ENCODE peak calls at places on chromosome X, in nine cellular contexts. One of them, this sample, is unnamed. For H3K9me3, the result is how much of the 10 kb centered on the place peaks cover.

GRCh38 chrX:105706041-105706440 is 116.3 kb upstream of the NRK start:
- DNase-seq in lower lobe of right lung: no peak
- DNase-seq in T-helper 17 cell: no peak
- DNase-seq in SK-N-SH: no peak
- DNase-seq in mucosa of descending colon: no peak
- DNase-seq in testis: no peak
- DNase-seq in Caco-2: no peak
- DNase-seq in CD4-positive, CD25-positive, alpha-beta regulatory T cell: no peak
- DNase-seq in uterus: no peak
- DNase-seq in this sample: no peak

GRCh38 chrX:102746134-102746584 is 25.6 kb downstream of the GPRASP3 start:
- DNase-seq in Caco-2: no peak
- DNase-seq in SK-N-SH: peak
- DNase-seq in lower lobe of right lung: peak
- DNase-seq in testis: peak
- DNase-seq in uterus: peak
- DNase-seq in mucosa of descending colon: peak
- DNase-seq in T-helper 17 cell: no peak
- DNase-seq in CD4-positive, CD25-positive, alpha-beta regulatory T cell: no peak
- DNase-seq in this sample: peak

GRCh38 chrX:1477801-1478458 is 25.2 kb upstream of the ASMTL start:
- DNase-seq in mucosa of descending colon: no peak
- DNase-seq in uterus: no peak
- DNase-seq in T-helper 17 cell: no peak
- DNase-seq in SK-N-SH: no peak
- DNase-seq in lower lobe of right lung: no peak
- DNase-seq in CD4-positive, CD25-positive, alpha-beta regulatory T cell: no peak
- DNase-seq in Caco-2: no peak
- DNase-seq in testis: no peak
- DNase-seq in this sample: peak

GRCh38 chrX:11611965-11612364 is 53.8 kb downstream of the ARHGAP6 start:
- DNase-seq in lower lobe of right lung: no peak
- DNase-seq in mucosa of descending colon: no peak
- DNase-seq in Caco-2: no peak
- DNase-seq in SK-N-SH: no peak
- DNase-seq in T-helper 17 cell: no peak
- DNase-seq in CD4-positive, CD25-positive, alpha-beta regulatory T cell: no peak
- DNase-seq in testis: no peak
- DNase-seq in uterus: no peak
- DNase-seq in this sample: no peak

GRCh38 chrX:13090261-13091110 is 46.1 kb upstream of the FAM9C start:
- DNase-seq in mucosa of descending colon: no peak
- DNase-seq in testis: no peak
- DNase-seq in lower lobe of right lung: no peak
- DNase-seq in SK-N-SH: no peak
- DNase-seq in T-helper 17 cell: no peak
- DNase-seq in Caco-2: no peak
- DNase-seq in CD4-positive, CD25-positive, alpha-beta regulatory T cell: peak
- DNase-seq in uterus: no peak
- DNase-seq in this sample: no peak

GRCh38 chrX:122914256-122914655 is 269.8 kb upstream of the GRIA3 start:
- DNase-seq in lower lobe of right lung: no peak
- DNase-seq in mucosa of descending colon: peak
- DNase-seq in uterus: no peak
- DNase-seq in CD4-positive, CD25-positive, alpha-beta regulatory T cell: no peak
- DNase-seq in testis: no peak
- DNase-seq in SK-N-SH: no peak
- DNase-seq in Caco-2: no peak
- DNase-seq in T-helper 17 cell: no peak
- DNase-seq in this sample: no peak

GRCh38 chrX:1443496-1444075 is 9.1 kb downstream of the ASMTL start:
- DNase-seq in uterus: peak
- DNase-seq in T-helper 17 cell: no peak
- DNase-seq in testis: no peak
- DNase-seq in Caco-2: no peak
- DNase-seq in SK-N-SH: no peak
- DNase-seq in lower lobe of right lung: peak
- DNase-seq in CD4-positive, CD25-positive, alpha-beta regulatory T cell: no peak
- DNase-seq in mucosa of descending colon: peak
- DNase-seq in this sample: peak

GRCh38 chrX:49231333-49232000 is 1.7 kb downstream of the CACNA1F start:
- DNase-seq in testis: no peak
- DNase-seq in T-helper 17 cell: no peak
- DNase-seq in Caco-2: no peak
- DNase-seq in uterus: no peak
- DNase-seq in mucosa of descending colon: no peak
- DNase-seq in SK-N-SH: no peak
- DNase-seq in CD4-positive, CD25-positive, alpha-beta regulatory T cell: no peak
- DNase-seq in lower lobe of right lung: no peak
- DNase-seq in this sample: peak

GRCh38 chrX:63430026-63430425 is 78.9 kb upstream of the SPIN4 start:
- DNase-seq in SK-N-SH: no peak
- DNase-seq in CD4-positive, CD25-positive, alpha-beta regulatory T cell: no peak
- DNase-seq in uterus: no peak
- DNase-seq in lower lobe of right lung: no peak
- DNase-seq in Caco-2: no peak
- DNase-seq in testis: no peak
- DNase-seq in mucosa of descending colon: no peak
- DNase-seq in T-helper 17 cell: no peak
- DNase-seq in this sample: no peak

GRCh38 chrX:63426519-63426918 is 75.4 kb upstream of the SPIN4 start:
- DNase-seq in mucosa of descending colon: no peak
- DNase-seq in testis: no peak
- DNase-seq in T-helper 17 cell: no peak
- DNase-seq in Caco-2: peak
- DNase-seq in CD4-positive, CD25-positive, alpha-beta regulatory T cell: no peak
- DNase-seq in lower lobe of right lung: no peak
- DNase-seq in SK-N-SH: no peak
- DNase-seq in uterus: no peak
- DNase-seq in this sample: no peak

GRCh38 chrX:63424063-63424462 is 72.9 kb upstream of the SPIN4 start:
- DNase-seq in CD4-positive, CD25-positive, alpha-beta regulatory T cell: no peak
- DNase-seq in mucosa of descending colon: no peak
- DNase-seq in testis: no peak
- DNase-seq in lower lobe of right lung: no peak
- DNase-seq in uterus: no peak
- DNase-seq in SK-N-SH: no peak
- DNase-seq in T-helper 17 cell: no peak
- DNase-seq in Caco-2: no peak
- DNase-seq in this sample: no peak

GRCh38 chrX:63434206-63434605 is 83.1 kb upstream of the SPIN4 start:
- DNase-seq in T-helper 17 cell: no peak
- DNase-seq in mucosa of descending colon: no peak
- DNase-seq in SK-N-SH: no peak
- DNase-seq in CD4-positive, CD25-positive, alpha-beta regulatory T cell: no peak
- DNase-seq in testis: no peak
- DNase-seq in Caco-2: peak
- DNase-seq in lower lobe of right lung: no peak
- DNase-seq in uterus: no peak
- DNase-seq in this sample: no peak

DNA sequence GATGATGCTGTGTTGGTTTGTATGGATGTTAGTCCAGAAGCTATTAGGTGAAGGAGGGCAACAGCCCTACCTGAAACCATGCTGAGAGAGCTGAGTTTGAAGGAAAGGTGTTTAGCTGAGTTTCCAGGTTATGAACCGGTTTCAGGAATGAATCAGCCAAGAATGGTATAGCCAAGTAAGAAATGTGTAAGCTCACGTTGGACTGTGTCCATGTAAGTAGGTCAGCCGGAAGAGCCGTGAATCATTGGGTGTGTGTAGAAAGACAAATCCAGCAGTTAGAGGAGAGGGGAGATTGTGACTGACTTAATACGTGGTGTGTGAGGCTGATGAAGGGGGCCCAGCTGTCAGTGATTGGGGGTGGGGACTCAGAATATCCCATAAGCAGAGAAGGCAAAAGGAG is 77.2 kb upstream of the SPIN4 start:
- DNase-seq in T-helper 17 cell: no peak
- DNase-seq in testis: no peak
- DNase-seq in CD4-positive, CD25-positive, alpha-beta regulatory T cell: no peak
- DNase-seq in uterus: no peak
- DNase-seq in Caco-2: no peak
- DNase-seq in mucosa of descending colon: no peak
- DNase-seq in lower lobe of right lung: no peak
- DNase-seq in SK-N-SH: no peak
- DNase-seq in this sample: no peak
- H3K9me3 ChIP-seq in T-helper 17 cell: under half
- H3K9me3 ChIP-seq in testis: under half
- H3K9me3 ChIP-seq in CD4-positive, CD25-positive, alpha-beta regulatory T cell: under half
- H3K9me3 ChIP-seq in uterus: under half
- H3K9me3 ChIP-seq in Caco-2: under half
- H3K9me3 ChIP-seq in mucosa of descending colon: under half
- H3K9me3 ChIP-seq in lower lobe of right lung: under half
- H3K9me3 ChIP-seq in SK-N-SH: under half
- H3K9me3 ChIP-seq in this sample: under half

GRCh38 chrX:15653961-15654360 is 10.6 kb downstream of the CLTRN start:
- DNase-seq in T-helper 17 cell: no peak
- DNase-seq in mucosa of descending colon: no peak
- DNase-seq in Caco-2: no peak
- DNase-seq in lower lobe of right lung: no peak
- DNase-seq in CD4-positive, CD25-positive, alpha-beta regulatory T cell: no peak
- DNase-seq in uterus: no peak
- DNase-seq in testis: no peak
- DNase-seq in SK-N-SH: no peak
- DNase-seq in this sample: no peak
- H3K9me3 ChIP-seq in T-helper 17 cell: under half
- H3K9me3 ChIP-seq in mucosa of descending colon: under half
- H3K9me3 ChIP-seq in Caco-2: under half
- H3K9me3 ChIP-seq in lower lobe of right lung: under half
- H3K9me3 ChIP-seq in CD4-positive, CD25-positive, alpha-beta regulatory T cell: under half
- H3K9me3 ChIP-seq in uterus: under half
- H3K9me3 ChIP-seq in testis: under half
- H3K9me3 ChIP-seq in SK-N-SH: under half
- H3K9me3 ChIP-seq in this sample: under half

GRCh38 chrX:47452112-47452511 is 30.9 kb downstream of the ZNF41 start:
- DNase-seq in uterus: no peak
- DNase-seq in lower lobe of right lung: no peak
- DNase-seq in Caco-2: no peak
- DNase-seq in CD4-positive, CD25-positive, alpha-beta regulatory T cell: no peak
- DNase-seq in T-helper 17 cell: no peak
- DNase-seq in mucosa of descending colon: no peak
- DNase-seq in SK-N-SH: no peak
- DNase-seq in testis: no peak
- DNase-seq in this sample: no peak

GRCh38 chrX:47448165-47448806 is 34.7 kb downstream of the ZNF41 start:
- DNase-seq in Caco-2: no peak
- DNase-seq in SK-N-SH: no peak
- DNase-seq in lower lobe of right lung: no peak
- DNase-seq in uterus: no peak
- DNase-seq in T-helper 17 cell: no peak
- DNase-seq in mucosa of descending colon: no peak
- DNase-seq in testis: no peak
- DNase-seq in CD4-positive, CD25-positive, alpha-beta regulatory T cell: no peak
- DNase-seq in this sample: no peak

GRCh38 chrX:47447607-47448006 is 35.4 kb downstream of the ZNF41 start:
- DNase-seq in mucosa of descending colon: no peak
- DNase-seq in Caco-2: no peak
- DNase-seq in SK-N-SH: no peak
- DNase-seq in testis: no peak
- DNase-seq in lower lobe of right lung: no peak
- DNase-seq in T-helper 17 cell: no peak
- DNase-seq in uterus: no peak
- DNase-seq in CD4-positive, CD25-positive, alpha-beta regulatory T cell: no peak
- DNase-seq in this sample: no peak

GRCh38 chrX:47446971-47447370 is 36.1 kb downstream of the ZNF41 start:
- DNase-seq in T-helper 17 cell: no peak
- DNase-seq in CD4-positive, CD25-positive, alpha-beta regulatory T cell: no peak
- DNase-seq in mucosa of descending colon: no peak
- DNase-seq in SK-N-SH: no peak
- DNase-seq in Caco-2: no peak
- DNase-seq in testis: no peak
- DNase-seq in uterus: no peak
- DNase-seq in lower lobe of right lung: no peak
- DNase-seq in this sample: no peak

DNA sequence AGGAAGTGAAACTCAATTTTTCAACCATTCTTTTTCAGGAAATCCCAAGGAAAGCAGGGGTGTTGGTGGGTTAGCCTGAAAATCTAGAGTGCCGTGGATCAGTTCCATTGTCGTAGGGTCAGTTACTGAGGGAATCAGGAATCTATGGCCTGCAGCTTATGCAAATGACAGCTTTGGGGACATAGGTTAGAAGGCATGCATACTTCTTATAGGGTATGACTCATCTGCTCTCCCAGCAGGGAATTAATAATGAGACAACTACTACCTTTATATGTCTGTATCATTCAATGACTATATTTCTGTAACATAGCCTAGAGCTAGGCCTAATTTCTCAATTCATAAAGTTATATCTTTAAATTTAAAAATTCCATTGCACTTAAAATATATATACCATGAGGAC is 36.6 kb downstream of the ZNF41 start:
- DNase-seq in SK-N-SH: no peak
- DNase-seq in testis: no peak
- DNase-seq in lower lobe of right lung: no peak
- DNase-seq in mucosa of descending colon: no peak
- DNase-seq in T-helper 17 cell: no peak
- DNase-seq in CD4-positive, CD25-positive, alpha-beta regulatory T cell: no peak
- DNase-seq in uterus: no peak
- DNase-seq in Caco-2: no peak
- DNase-seq in this sample: no peak
- H3K9me3 ChIP-seq in SK-N-SH: under half
- H3K9me3 ChIP-seq in testis: under half
- H3K9me3 ChIP-seq in lower lobe of right lung: under half
- H3K9me3 ChIP-seq in mucosa of descending colon: under half
- H3K9me3 ChIP-seq in T-helper 17 cell: under half
- H3K9me3 ChIP-seq in CD4-positive, CD25-positive, alpha-beta regulatory T cell: under half
- H3K9me3 ChIP-seq in uterus: under half
- H3K9me3 ChIP-seq in Caco-2: under half
- H3K9me3 ChIP-seq in this sample: under half

GRCh38 chrX:130482871-130483270 is 81.1 kb downstream of the RBMX2 start:
- DNase-seq in Caco-2: no peak
- DNase-seq in SK-N-SH: no peak
- DNase-seq in uterus: no peak
- DNase-seq in T-helper 17 cell: no peak
- DNase-seq in CD4-positive, CD25-positive, alpha-beta regulatory T cell: no peak
- DNase-seq in testis: no peak
- DNase-seq in lower lobe of right lung: no peak
- DNase-seq in mucosa of descending colon: no peak
- DNase-seq in this sample: no peak

DNA sequence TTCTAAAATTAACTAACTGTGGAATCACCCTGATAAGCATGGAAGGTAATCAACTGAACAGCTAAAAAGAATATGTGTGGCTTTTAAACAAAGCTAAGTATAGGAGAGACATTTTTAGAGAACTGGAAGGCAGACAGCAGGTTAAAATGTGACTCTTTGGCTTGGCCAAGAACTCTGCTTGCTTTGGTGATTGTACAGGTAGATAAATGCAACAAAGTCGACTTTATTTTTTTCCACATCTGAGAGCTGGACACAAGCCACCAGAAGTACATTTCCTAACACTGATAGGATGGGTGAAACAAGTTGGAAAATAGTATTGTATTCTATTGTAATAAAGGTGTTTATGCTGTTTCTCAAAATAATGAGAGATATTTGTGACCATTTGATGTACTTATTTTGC is 84.1 kb downstream of the RBMX2 start:
- DNase-seq in mucosa of descending colon: no peak
- DNase-seq in testis: no peak
- DNase-seq in lower lobe of right lung: no peak
- DNase-seq in T-helper 17 cell: no peak
- DNase-seq in CD4-positive, CD25-positive, alpha-beta regulatory T cell: no peak
- DNase-seq in uterus: no peak
- DNase-seq in Caco-2: no peak
- DNase-seq in SK-N-SH: no peak
- DNase-seq in this sample: no peak
- H3K9me3 ChIP-seq in mucosa of descending colon: under half
- H3K9me3 ChIP-seq in testis: under half
- H3K9me3 ChIP-seq in lower lobe of right lung: under half
- H3K9me3 ChIP-seq in T-helper 17 cell: under half
- H3K9me3 ChIP-seq in CD4-positive, CD25-positive, alpha-beta regulatory T cell: under half
- H3K9me3 ChIP-seq in uterus: under half
- H3K9me3 ChIP-seq in Caco-2: under half
- H3K9me3 ChIP-seq in SK-N-SH: under half
- H3K9me3 ChIP-seq in this sample: under half

This sample was measured in aorta.